ENCODE peak calls at places on chromosomes 1 and 21, in four cellular contexts. F is choroid plexus epithelial cell, A is transverse colon, N is fibroblast of lung. Q is an unnamed sample.

GRCh38 chr21:32382108-32382601 is 10.7 kb downstream of the URB1 start:
- DNase-seq in N (no peak), A (no peak), F (peak), Q (no peak)

GRCh38 chr21:45534591-45535331 is 7.5 kb downstream of the SLC19A1 start:
- DNase-seq in A (peak), F (peak), N (peak), Q (no peak)

GRCh38 chr1:9787702-9788101 is 36.1 kb downstream of the CLSTN1 start:
- DNase-seq in F (no peak), A (peak), N (no peak), Q (no peak)

GRCh38 chr1:2523891-2524609 is 2.3 kb downstream of the PANK4 start:
- DNase-seq in F (no peak), N (no peak), A (peak), Q (no peak)

GRCh38 chr1:21362096-21362495 is 71.8 kb upstream of the ECE1 start:
- DNase-seq in A (no peak), N (no peak), F (no peak), Q (peak)

GRCh38 chr21:25903599-25903998 is 168.8 kb downstream of the GABPA start:
- DNase-seq in F (no peak), N (no peak), A (no peak), Q (no peak)

GRCh38 chr1:5140136-5140535 is 485.7 kb downstream of the AJAP1 start:
- DNase-seq in A (no peak), F (no peak), N (no peak), Q (no peak)

GRCh38 chr1:145956776-145957442 is 908 bp downstream of the LIX1L start:
- DNase-seq in N (peak), A (no peak), F (peak), Q (peak)

GRCh38 chr1:65793359-65793732 is 651 bp downstream of the PDE4B start:
- DNase-seq in N (peak), A (no peak), F (no peak), Q (peak)

GRCh38 chr1:29409616-29410015 is 173.3 kb downstream of the PTPRU start:
- DNase-seq in F (no peak), A (no peak), N (no peak), Q (no peak)

GRCh38 chr1:53078333-53079101 is 16.5 kb downstream of the PODN start:
- DNase-seq in A (no peak), F (no peak), N (no peak), Q (peak)

GRCh38 chr1:215731699-215732098 is 164.6 kb downstream of the KCTD3 start:
- DNase-seq in A (no peak), F (no peak), N (no peak), Q (no peak)

GRCh38 chr1:21436488-21437340 is 3.2 kb upstream of the NBPF3 start:
- DNase-seq in A (peak), N (no peak), F (no peak), Q (peak)

GRCh38 chr21:45574691-45575090 is 32.5 kb upstream of the SLC19A1 start:
- DNase-seq in N (no peak), F (no peak), A (no peak), Q (peak)

GRCh38 chr1:116506132-116507004 is 64.5 kb downstream of the CD58 start:
- DNase-seq in F (no peak), N (no peak), A (no peak), Q (no peak)

GRCh38 chr1:47650205-47650604 is 212.4 kb downstream of the FOXD2 start:
- DNase-seq in A (peak), F (peak), N (peak), Q (no peak)

GRCh38 chr21:44478801-44479167 is 23.5 kb downstream of the LRRC3 start:
- DNase-seq in N (no peak), A (no peak), F (no peak), Q (no peak)

GRCh38 chr1:234621657-234622335 is 11.8 kb upstream of the IRF2BP2 start:
- DNase-seq in F (peak), N (no peak), A (no peak), Q (no peak)

GRCh38 chr1:161304927-161305871 is 4.6 kb downstream of the MPZ start:
- DNase-seq in N (no peak), A (no peak), F (no peak), Q (peak)

GRCh38 chr1:80536464-80536863 is 1264.3 kb upstream of the ADGRL2 start:
- DNase-seq in N (no peak), F (no peak), A (no peak), Q (no peak)
- H3K4me3 ChIP-seq in N (no peak), F (no peak), A (no peak), Q (no peak)

GRCh38 chr21:46637952-46638746 is 2.7 kb downstream of the PRMT2 start:
- DNase-seq in A (no peak), N (no peak), F (no peak), Q (no peak)
- H3K4me3 ChIP-seq in A (peak), N (peak), F (no peak), Q (no peak)

GRCh38 chr1:230147253-230148193 is 80.5 kb downstream of the GALNT2 start:
- DNase-seq in F (peak), A (no peak), N (no peak), Q (no peak)
- H3K4me3 ChIP-seq in F (no peak), A (no peak), N (no peak), Q (no peak)

GRCh38 chr1:204255966-204256365 is 42.2 kb upstream of the GOLT1A start:
- DNase-seq in N (peak), F (peak), A (no peak), Q (no peak)

GRCh38 chr1:204256531-204256930 is 42.7 kb upstream of the GOLT1A start:
- DNase-seq in A (no peak), N (no peak), F (no peak), Q (no peak)

GRCh38 chr1:204254031-204254661 is 40.4 kb upstream of the GOLT1A start:
- DNase-seq in A (peak), N (peak), F (peak), Q (no peak)

GRCh38 chr1:204257446-204257845 is 43.7 kb upstream of the GOLT1A start:
- DNase-seq in A (no peak), F (no peak), N (no peak), Q (no peak)

GRCh38 chr1:204255225-204255624 is 41.4 kb upstream of the GOLT1A start:
- DNase-seq in A (no peak), N (no peak), F (no peak), Q (peak)
- H3K4me3 ChIP-seq in A (no peak), N (no peak), F (no peak), Q (no peak)

DNA sequence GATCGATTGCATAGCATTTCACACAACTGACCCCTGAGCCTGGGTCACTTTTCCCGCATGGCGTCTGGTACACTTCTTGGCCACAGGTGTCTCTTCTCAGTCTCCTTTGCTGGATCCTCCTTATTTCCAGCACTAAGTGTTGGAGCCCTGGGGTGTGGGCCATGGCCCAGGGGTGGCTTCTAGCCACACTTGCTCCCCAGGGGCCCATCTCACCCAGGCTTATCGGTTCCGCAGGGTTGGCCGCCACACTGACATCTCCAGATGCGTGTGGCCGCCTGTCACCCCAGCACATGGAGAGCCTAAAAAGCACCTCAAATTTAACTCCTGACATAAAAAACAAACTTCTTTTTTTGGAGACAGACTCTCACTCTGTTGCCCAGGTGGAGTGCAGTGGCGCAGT is 2.4 kb downstream of the THAP3 start:
- DNase-seq in N (no peak), A (no peak), F (no peak), Q (no peak)
- H3K4me3 ChIP-seq in N (no peak), A (no peak), F (no peak), Q (no peak)

GRCh38 chr1:150560576-150560975 is 11.4 kb downstream of the ADAMTSL4 start:
- DNase-seq in N (no peak), F (no peak), A (peak), Q (peak)

GRCh38 chr1:150560986-150561829 is 12.0 kb downstream of the ADAMTSL4 start:
- DNase-seq in A (peak), N (peak), F (peak), Q (peak)

GRCh38 chr1:150559627-150560010 is 10.4 kb downstream of the ADAMTSL4 start:
- DNase-seq in F (no peak), A (no peak), N (no peak), Q (no peak)

GRCh38 chr1:150558761-150559626 is 9.8 kb downstream of the ADAMTSL4 start:
- DNase-seq in F (no peak), N (no peak), A (peak), Q (no peak)

DNA sequence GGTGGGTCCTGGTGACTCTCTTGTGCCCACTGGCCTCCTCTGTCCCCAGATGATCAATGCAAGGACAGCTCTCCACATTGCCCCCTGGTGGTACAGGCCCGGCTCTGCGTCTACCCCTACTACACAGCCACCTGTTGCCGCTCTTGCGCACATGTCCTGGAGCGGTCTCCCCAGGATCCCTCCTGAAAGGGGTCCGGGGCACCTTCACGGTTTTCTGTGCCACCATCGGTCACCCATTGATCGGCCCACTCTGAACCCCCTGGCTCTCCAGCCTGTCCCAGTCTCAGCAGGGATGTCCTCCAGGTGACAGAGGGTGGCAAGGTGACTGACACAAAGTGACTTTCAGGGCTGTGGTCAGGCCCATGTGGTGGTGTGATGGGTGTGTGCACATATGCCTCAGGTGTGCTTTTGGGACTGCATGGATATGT is 10.8 kb downstream of the ADAMTSL4 start:
- DNase-seq in N (peak), A (peak), F (peak), Q (peak)
- H3K4me3 ChIP-seq in N (no peak), A (peak), F (no peak), Q (no peak)

GRCh38 chr1:27395441-27396195 is 3.2 kb downstream of the GPR3 start:
- DNase-seq in A (peak), N (peak), F (peak), Q (peak)
- H3K4me3 ChIP-seq in A (no peak), N (no peak), F (no peak), Q (no peak)